ENCODE peak calls at places on chromosomes 1 and 21, in four cellular contexts. Y is A549, E is HepG2, B is H1. H is an unnamed sample.

GRCh38 chr1:37477198-37477931 is 3.0 kb downstream of the ZC3H12A start:
- DNase-seq in Y (no peak), E (peak), B (no peak), H (peak)

GRCh38 chr1:220462756-220463155 is 65.2 kb upstream of the MARK1 start:
- DNase-seq in E (no peak), B (peak), Y (no peak), H (no peak)

GRCh38 chr1:101280049-101280448 is 43.2 kb downstream of the S1PR1 start:
- DNase-seq in B (no peak), E (no peak), Y (no peak), H (no peak)

GRCh38 chr1:218778731-218779130 is 394.9 kb upstream of the LYPLAL1 start:
- DNase-seq in E (no peak), B (no peak), Y (no peak), H (no peak)

GRCh38 chr1:24003331-24003972 is 23.3 kb upstream of the SRSF10 start:
- DNase-seq in Y (no peak), B (peak), E (peak), H (no peak)

GRCh38 chr1:48526045-48526714 is 54.2 kb upstream of the SPATA6 start:
- DNase-seq in E (no peak), Y (no peak), B (no peak), H (no peak)

GRCh38 chr1:30353637-30354036 is 369.7 kb downstream of the MATN1 start:
- DNase-seq in Y (no peak), E (no peak), B (no peak), H (no peak)

GRCh38 chr1:37946703-37947360 is at the start of gene INPP5B:
- DNase-seq in Y (peak), B (peak), E (peak), H (peak)

GRCh38 chr1:55378582-55378981 is 163.4 kb upstream of the USP24 start:
- DNase-seq in Y (no peak), B (peak), E (peak), H (peak)

GRCh38 chr1:91603409-91603808 is 102.8 kb downstream of the CDC7 start:
- DNase-seq in B (no peak), E (no peak), Y (no peak), H (no peak)

GRCh38 chr21:25361097-25361496 is 246.2 kb downstream of the MRPL39 start:
- DNase-seq in E (no peak), B (no peak), Y (no peak), H (no peak)

GRCh38 chr1:178060789-178061556 is 32.9 kb upstream of the RASAL2 start:
- DNase-seq in Y (no peak), B (peak), E (peak), H (no peak)

GRCh38 chr1:214044438-214045214 is 56.9 kb downstream of the PROX1 start:
- DNase-seq in B (no peak), E (peak), Y (no peak), H (no peak)

GRCh38 chr1:21494196-21494595 is 15.0 kb upstream of the ALPL start:
- DNase-seq in E (no peak), Y (no peak), B (no peak), H (no peak)

GRCh38 chr21:45971487-45972352 is 9.8 kb upstream of the COL6A1 start:
- DNase-seq in B (no peak), E (no peak), Y (no peak), H (no peak)

GRCh38 chr1:94463765-94464330 is 45.7 kb downstream of the ABCD3 start:
- DNase-seq in B (no peak), Y (peak), E (peak), H (peak)

GRCh38 chr1:20720631-20721051 is 2.8 kb upstream of the KIF17 start:
- DNase-seq in E (no peak), Y (no peak), B (no peak), H (no peak)

GRCh38 chr21:46504681-46505080 is 46.0 kb downstream of the DIP2A start:
- DNase-seq in Y (no peak), E (no peak), B (no peak), H (no peak)

GRCh38 chr1:238409947-238410346 is 519.2 kb upstream of the ZP4 start:
- DNase-seq in Y (no peak), E (no peak), B (no peak), H (no peak)

DNA sequence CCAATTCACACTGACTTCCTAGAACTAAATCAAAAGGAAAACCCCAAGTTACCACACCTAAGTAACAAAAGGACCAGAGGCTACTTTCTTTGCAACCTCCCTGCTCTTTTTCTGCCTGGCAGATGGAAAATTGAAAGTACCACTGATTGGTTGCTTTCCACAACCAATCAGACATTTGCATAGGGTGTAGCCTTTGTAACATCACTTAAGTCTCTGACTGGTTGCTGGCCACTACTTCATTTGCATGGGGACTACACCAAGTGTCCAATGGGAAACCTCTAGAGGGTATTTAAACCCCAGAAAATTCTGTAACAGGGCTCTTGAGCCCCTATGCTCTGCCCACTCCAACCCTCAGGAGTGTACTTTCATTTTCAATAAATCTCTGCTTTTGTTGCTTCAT is 365.0 kb downstream of the LTN1 start:
- DNase-seq in B (no peak), Y (no peak), E (no peak), H (no peak)
- TF ChIP-seq PHF8 in B (no peak), Y (no peak), E (no peak), H (no peak)

GRCh38 chr21:41707231-41707988 is 59.4 kb downstream of the RIPK4 start:
- DNase-seq in E (no peak), B (no peak), Y (no peak), H (no peak)

GRCh38 chr21:41705546-41706262 is 61.1 kb downstream of the RIPK4 start:
- DNase-seq in B (no peak), E (no peak), Y (no peak), H (no peak)

GRCh38 chr21:41709166-41709565 is 57.7 kb downstream of the RIPK4 start:
- DNase-seq in B (no peak), Y (no peak), E (no peak), H (no peak)

GRCh38 chr21:41706263-41706639 is 60.6 kb downstream of the RIPK4 start:
- DNase-seq in Y (no peak), E (no peak), B (no peak), H (no peak)

GRCh38 chr21:41706678-41707077 is 60.2 kb downstream of the RIPK4 start:
- DNase-seq in Y (no peak), E (peak), B (no peak), H (peak)
- TF ChIP-seq PHF8 in Y (no peak), E (no peak), B (no peak), H (no peak)

GRCh38 chr1:7432102-7432895 is 338.8 kb upstream of the VAMP3 start:
- DNase-seq in E (no peak), Y (no peak), B (no peak), H (no peak)

GRCh38 chr1:7432896-7433380 is 338.2 kb upstream of the VAMP3 start:
- DNase-seq in B (no peak), Y (no peak), E (no peak), H (no peak)

GRCh38 chr1:7430047-7430608 is 341.0 kb upstream of the VAMP3 start:
- DNase-seq in Y (no peak), B (no peak), E (no peak), H (no peak)

GRCh38 chr1:7429290-7429689 is 341.8 kb upstream of the VAMP3 start:
- DNase-seq in E (no peak), Y (no peak), B (no peak), H (no peak)

DNA sequence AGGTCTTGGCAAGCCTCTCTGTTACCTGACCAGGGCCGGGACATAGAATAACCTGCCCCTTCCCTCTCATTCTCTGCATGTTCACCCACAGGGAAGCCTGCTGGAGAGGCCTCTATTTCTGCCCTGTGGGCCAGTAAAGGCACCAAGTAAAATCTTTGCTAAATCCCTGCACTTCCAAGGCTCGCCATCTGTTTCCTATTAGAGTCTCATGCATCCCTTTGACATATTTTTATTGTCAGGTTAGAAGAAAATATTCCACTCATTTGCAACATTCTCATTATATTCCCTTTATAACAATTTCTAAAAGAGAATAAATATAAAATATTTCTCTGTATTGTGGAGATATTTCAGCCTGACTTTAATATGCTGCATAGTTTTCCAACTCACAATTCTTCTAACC is 340.4 kb upstream of the VAMP3 start:
- DNase-seq in E (no peak), Y (no peak), B (no peak), H (no peak)
- TF ChIP-seq PHF8 in E (no peak), Y (no peak), B (no peak), H (no peak)

DNA sequence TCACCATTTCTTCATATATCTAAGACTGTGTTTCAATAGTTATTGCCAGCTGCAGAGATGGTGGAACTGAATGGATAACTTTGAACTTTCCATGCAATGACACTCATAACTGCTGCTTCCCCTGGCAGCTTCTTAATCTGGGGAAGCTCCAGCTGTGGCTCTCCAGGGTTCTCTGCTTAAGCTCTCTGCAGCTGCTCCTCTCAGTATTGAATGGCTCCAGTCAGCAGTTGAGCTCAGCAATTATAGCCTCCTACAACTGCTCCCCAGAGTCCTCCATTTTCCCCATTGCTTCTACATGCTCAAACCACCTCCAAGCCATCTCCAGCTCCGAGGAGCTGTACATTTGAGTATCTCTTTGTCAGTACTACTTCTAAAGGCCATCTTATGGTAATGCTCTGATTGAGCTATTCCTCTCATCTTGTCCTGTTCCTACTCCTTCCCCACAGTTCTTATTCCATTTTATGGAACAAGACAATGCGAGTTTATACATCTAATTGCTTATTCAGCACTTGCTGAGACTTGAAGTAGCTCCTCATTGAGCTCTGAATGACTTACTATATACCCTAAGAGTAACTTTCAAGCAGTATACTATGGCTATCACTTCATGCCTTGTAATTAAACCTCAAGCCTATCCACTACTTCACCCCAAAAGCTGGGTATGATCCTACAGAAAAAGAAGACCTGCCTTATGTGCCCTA is 362.4 kb downstream of the NEGR1 start:
- DNase-seq in Y (no peak), E (no peak), B (no peak), H (no peak)
- TF ChIP-seq PHF8 in Y (no peak), E (no peak), B (no peak), H (no peak)

GRCh38 chr1:194184974-194185373 is 998.6 kb upstream of the B3GALT2 start:
- DNase-seq in E (no peak), B (no peak), Y (no peak), H (no peak)

GRCh38 chr1:194181845-194182244 is 995.4 kb upstream of the B3GALT2 start:
- DNase-seq in B (no peak), E (no peak), Y (no peak), H (no peak)

GRCh38 chr1:194184402-194184801 is 998.0 kb upstream of the B3GALT2 start:
- DNase-seq in Y (no peak), E (no peak), B (no peak), H (no peak)
- TF ChIP-seq PHF8 in Y (no peak), E (no peak), B (no peak), H (no peak)

GRCh38 chr1:224368409-224368808 is 11.7 kb downstream of the CNIH4 start:
- DNase-seq in E (no peak), B (no peak), Y (no peak), H (no peak)
- TF ChIP-seq PHF8 in E (no peak), B (no peak), Y (no peak), H (no peak)

DNA sequence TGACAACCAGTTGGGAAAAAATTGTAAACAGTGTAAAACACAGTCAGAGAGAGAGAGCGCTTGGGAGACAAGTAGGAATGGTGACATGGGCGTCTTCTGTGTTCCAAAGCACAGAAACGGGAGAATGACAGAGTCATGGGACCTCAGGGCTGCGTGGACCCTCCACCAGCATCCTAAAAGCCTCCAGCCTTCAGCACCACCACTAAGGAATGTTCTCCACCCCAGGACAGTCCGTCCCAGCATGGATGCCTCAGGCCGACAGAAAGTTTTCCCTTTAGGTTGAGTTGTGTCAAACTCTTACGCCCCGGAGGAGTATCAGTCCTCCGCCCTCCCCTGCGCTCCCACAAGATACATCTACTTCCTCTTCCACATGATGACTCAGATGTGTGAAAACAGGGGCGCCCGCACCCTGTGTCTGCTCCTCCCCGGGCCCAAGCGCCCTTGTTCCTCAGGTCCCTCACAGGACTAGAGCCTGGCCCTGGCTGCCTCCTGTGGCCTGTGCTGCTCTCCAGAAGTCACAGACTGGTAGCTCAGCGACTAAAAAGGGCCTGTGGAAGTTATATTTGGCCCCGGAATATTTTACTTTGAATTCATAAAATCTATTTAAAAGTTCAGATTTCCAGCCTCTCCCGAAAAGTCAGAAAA is 63.9 kb upstream of the EFHD2 start:
- DNase-seq in B (no peak), E (no peak), Y (no peak), H (peak)
- TF ChIP-seq PHF8 in B (no peak), E (no peak), Y (no peak), H (peak)

GRCh38 chr1:225156254-225156653 is 226.8 kb downstream of the DNAH14 start:
- DNase-seq in B (no peak), Y (no peak), E (no peak), H (no peak)
- TF ChIP-seq PHF8 in B (no peak), Y (no peak), E (no peak), H (no peak)

DNA sequence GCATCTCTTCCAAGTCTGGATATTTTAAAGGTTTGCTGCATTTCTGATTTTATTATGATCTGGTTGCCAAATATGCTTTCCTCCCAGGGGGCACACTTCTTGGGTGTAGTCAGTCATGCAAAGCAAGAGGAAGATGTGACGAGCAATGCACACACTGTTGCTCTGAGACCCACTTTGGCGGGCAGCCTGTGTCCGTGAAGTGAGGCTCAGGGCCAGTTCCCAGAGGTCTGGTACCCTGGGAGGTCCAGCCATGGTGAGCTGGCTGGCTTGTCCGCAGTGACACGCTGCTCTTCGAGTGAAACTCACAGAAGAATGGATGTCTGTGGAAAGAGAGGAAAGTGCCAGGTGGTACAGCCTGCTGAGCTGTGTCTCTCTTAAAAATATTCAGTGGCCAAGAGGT is 52.8 kb upstream of the EDN2 start:
- DNase-seq in B (no peak), Y (no peak), E (no peak), H (no peak)
- TF ChIP-seq PHF8 in B (no peak), Y (no peak), E (no peak), H (no peak)

DNA sequence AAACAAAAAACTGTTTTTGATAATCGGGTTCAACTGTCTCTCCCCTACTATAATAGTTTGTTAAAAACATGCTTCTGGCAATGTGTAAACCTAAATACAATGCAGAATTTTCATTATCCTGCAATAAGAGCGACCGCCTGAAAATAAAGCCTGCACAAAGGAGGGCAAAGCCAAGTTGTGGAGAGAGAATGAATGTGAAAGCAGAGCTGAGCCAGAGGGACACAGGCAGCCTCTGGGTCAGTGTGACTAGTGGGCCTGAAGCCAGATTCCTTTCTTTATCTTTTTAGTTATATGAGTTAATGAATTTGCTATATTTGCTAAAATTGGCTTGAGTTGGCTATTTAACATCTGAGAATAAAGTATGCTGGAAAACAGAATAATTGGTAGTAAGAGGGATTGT is 615.2 kb downstream of the PLA2G4A start:
- DNase-seq in E (no peak), Y (no peak), B (no peak), H (no peak)
- TF ChIP-seq PHF8 in E (no peak), Y (no peak), B (no peak), H (no peak)

H was measured in K562.